ENCODE peak calls at places on chromosomes 13 and 19, in eight cellular contexts. I is endothelial cell of umbilical vein, Q is sigmoid colon, K is gastrocnemius medialis, G is IMR-90, Y is BJ, V is type B pancreatic cell, W is foreskin keratinocyte. D is an unnamed sample.
A peak's percentile ranks its signal among the peaks of the same experiment; 100 is the strongest.

GRCh38 chr19:44582581-44583265 is 30.6 kb upstream of the IGSF23 start:
- DNase-seq in V (no peak), W (no peak), Y (no peak), G (no peak), I (no peak), Q (no peak), K (no peak), D (no peak)

GRCh38 chr13:94765814-94766213 is 53.5 kb upstream of the SOX21 start:
- DNase-seq in I (no peak), Q (no peak), V (no peak), G (no peak), K (no peak), Y (no peak), W (no peak), D (no peak)

GRCh38 chr19:41882568-41883462 is at the start of gene ARHGEF1:
- DNase-seq in Q (peak; percentile 76), I (peak; percentile 6), G (no peak), Y (no peak), V (no peak), W (peak; percentile 15), K (no peak), D (peak; percentile 71)

GRCh38 chr13:84641491-84641890 is 759.2 kb upstream of the SLITRK1 start:
- DNase-seq in Y (no peak), W (peak; percentile 66), I (no peak), V (no peak), Q (no peak), K (no peak), G (peak; percentile 47), D (no peak)

GRCh38 chr13:51260154-51260553 is 38.0 kb downstream of the FAM124A start:
- DNase-seq in G (no peak), I (no peak), Q (peak; percentile 60), W (no peak), V (no peak), Y (no peak), K (no peak), D (no peak)

GRCh38 chr19:5193192-5193591 is 147.4 kb downstream of the PTPRS start:
- DNase-seq in I (no peak), K (no peak), W (no peak), Y (no peak), Q (no peak), V (no peak), G (no peak), D (no peak)

GRCh38 chr13:75319244-75319643 is 162.7 kb downstream of the TBC1D4 start:
- DNase-seq in V (no peak), I (peak; percentile 21), Q (no peak), W (no peak), K (peak; percentile 29), Y (no peak), G (peak; percentile 63), D (no peak)

GRCh38 chr19:31334849-31335624 is 14.2 kb downstream of the TSHZ3 start:
- DNase-seq in V (no peak), Y (no peak), I (no peak), W (peak; percentile 53), Q (peak; percentile 57), G (peak; percentile 60), K (no peak), D (no peak)

GRCh38 chr13:75530536-75530935 is 7.1 kb downstream of the COMMD6 start:
- DNase-seq in I (no peak), G (no peak), Y (no peak), W (no peak), Q (no peak), K (no peak), V (no peak), D (no peak)

GRCh38 chr13:47134939-47135489 is 238.2 kb upstream of the HTR2A start:
- DNase-seq in G (no peak), Q (no peak), V (no peak), Y (no peak), K (no peak), I (no peak), W (no peak), D (no peak)

GRCh38 chr13:99908129-99908805 is 63.3 kb downstream of the ZIC5 start:
- DNase-seq in Q (no peak), V (no peak), Y (no peak), W (peak; percentile 25), K (no peak), G (no peak), I (no peak), D (no peak)

GRCh38 chr13:83414393-83414792 is 467.9 kb downstream of the SLITRK1 start:
- DNase-seq in W (no peak), K (no peak), G (peak; percentile 65), I (no peak), V (no peak), Y (no peak), Q (no peak), D (no peak)

GRCh38 chr13:29436291-29436690 is 159.2 kb downstream of the SLC7A1 start:
- DNase-seq in W (peak; percentile 69), Y (peak; percentile 44), V (no peak), Q (no peak), K (no peak), G (peak; percentile 70), I (peak; percentile 59), D (no peak)

GRCh38 chr13:67097856-67098255 is 132.3 kb downstream of the PCDH9 start:
- DNase-seq in W (no peak), K (no peak), Y (no peak), Q (no peak), G (no peak), I (no peak), V (no peak), D (no peak)

GRCh38 chr19:50753879-50754278 is 16.4 kb upstream of the GPR32 start:
- DNase-seq in V (no peak), W (no peak), G (no peak), I (no peak), Q (no peak), Y (no peak), K (no peak), D (no peak)

GRCh38 chr13:108897955-108898354 is 268.5 kb downstream of the MYO16 start:
- DNase-seq in K (no peak), G (peak; percentile 15), Y (no peak), I (peak; percentile 49), Q (no peak), W (no peak), V (no peak), D (no peak)

GRCh38 chr13:108895220-108895704 is 265.9 kb downstream of the MYO16 start:
- DNase-seq in K (no peak), I (peak; percentile 47), Y (no peak), G (peak; percentile 69), V (no peak), Q (no peak), W (peak; percentile 69), D (no peak)
- TF ChIP-seq CTCF in K (no peak), I (peak; percentile 28), Y (peak; percentile 45), G (peak; percentile 68), V (peak; percentile 85), Q (peak; percentile 48), W (peak; percentile 77), D (peak; percentile 25)

DNA sequence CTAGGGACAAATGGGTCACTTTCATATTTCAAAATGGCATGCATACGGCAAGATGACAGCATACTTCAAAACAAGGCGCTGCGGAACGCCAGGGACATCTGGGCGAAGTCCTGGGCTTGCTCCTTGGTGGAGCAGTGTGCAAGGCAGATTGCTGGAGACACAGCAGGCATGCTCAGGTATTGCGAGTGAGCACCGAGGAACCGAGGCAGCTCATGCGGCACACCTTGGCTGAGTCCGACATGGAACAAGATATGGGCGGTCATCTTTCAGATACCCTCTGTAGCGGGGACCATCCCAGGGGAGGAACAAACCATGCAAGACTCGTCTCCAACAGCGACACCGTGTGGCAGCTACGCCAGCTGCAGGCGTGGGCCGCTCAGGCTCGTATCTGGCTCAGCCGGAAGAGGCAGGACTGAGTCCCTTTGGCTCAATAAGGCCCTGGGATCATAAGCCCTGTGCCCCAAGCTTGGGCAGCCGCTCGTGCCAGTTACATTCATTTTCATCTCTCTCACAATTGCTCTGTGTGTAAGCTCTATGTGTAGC is 112.4 kb downstream of the NUFIP1 start:
- DNase-seq in K (no peak), W (no peak), Y (no peak), V (no peak), G (no peak), I (no peak), Q (no peak), D (no peak)
- TF ChIP-seq CTCF in K (peak; percentile 33), W (peak; percentile 61), Y (peak; percentile 23), V (peak; percentile 61), G (peak; percentile 21), I (peak; percentile 40), Q (no peak), D (no peak)

DNA sequence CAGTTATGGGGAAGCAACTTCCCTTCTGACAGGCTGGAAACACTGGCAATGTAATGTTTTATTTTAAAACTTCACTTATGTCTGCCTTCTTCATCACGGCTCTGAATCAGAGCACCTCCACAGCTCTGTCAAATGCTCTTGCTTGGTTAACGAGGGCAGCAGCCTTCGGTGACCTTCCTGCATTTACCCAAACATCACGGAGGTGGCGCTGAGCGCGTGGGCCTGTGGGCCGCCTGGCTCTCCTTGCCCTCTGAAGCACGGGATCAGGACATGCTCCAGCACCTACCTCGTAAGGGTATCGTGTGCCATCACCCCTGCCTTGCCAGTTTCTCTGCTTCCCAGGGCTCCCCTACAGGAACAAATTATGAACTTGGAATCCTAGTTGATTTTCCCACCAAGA is 310.0 kb downstream of the TEX29 start:
- DNase-seq in Y (no peak), I (no peak), K (no peak), G (no peak), W (no peak), V (peak; percentile 56), Q (no peak), D (no peak)
- TF ChIP-seq CTCF in Y (no peak), I (no peak), K (no peak), G (no peak), W (no peak), V (peak; percentile 50), Q (no peak), D (no peak)

GRCh38 chr13:26628706-26629105 is 71.2 kb downstream of the WASF3 start:
- DNase-seq in K (no peak), V (no peak), G (peak; percentile 40), W (peak; percentile 30), Y (no peak), I (peak; percentile 38), Q (no peak), D (no peak)
- TF ChIP-seq CTCF in K (no peak), V (no peak), G (peak; percentile 42), W (peak; percentile 56), Y (peak; percentile 22), I (peak; percentile 26), Q (no peak), D (no peak)

GRCh38 chr13:42660367-42660965 is 86.5 kb downstream of the TNFSF11 start:
- DNase-seq in Y (no peak), W (peak; percentile 18), G (peak; percentile 27), I (no peak), V (no peak), K (no peak), Q (no peak), D (no peak)
- TF ChIP-seq CTCF in Y (peak; percentile 32), W (peak; percentile 68), G (peak; percentile 53), I (no peak), V (no peak), K (no peak), Q (no peak), D (no peak)